ENCODE peak calls at places on chromosome 13, in four cellular contexts. G is effector memory CD4-positive, alpha-beta T cell; W is GM23248; M is cardiac muscle cell. O is an unnamed sample.

GRCh38 chr13:33645591-33646554 is 172.1 kb upstream of the RFC3 start:
- DNase-seq in M (no peak), G (no peak), W (no peak), O (no peak)

GRCh38 chr13:27354379-27354778 is 70.0 kb upstream of the GTF3A start:
- DNase-seq in W (peak; percentile 50), M (no peak), G (no peak), O (no peak)

GRCh38 chr13:24038846-24039330 is 121.6 kb upstream of the SPATA13 start:
- DNase-seq in G (no peak), W (peak; percentile 72), M (no peak), O (no peak)

GRCh38 chr13:53004605-53005004 is 24.0 kb upstream of the OLFM4 start:
- DNase-seq in W (no peak), M (no peak), G (no peak), O (no peak)

GRCh38 chr13:70108276-70108845 is at the start of gene KLHL1:
- DNase-seq in W (no peak), M (no peak), G (no peak), O (no peak)

GRCh38 chr13:73618275-73618865 is 515.8 kb downstream of the KLF12 start:
- DNase-seq in W (no peak), G (no peak), M (no peak), O (no peak)

GRCh38 chr13:32316476-32316875 is 1.2 kb downstream of the BRCA2 start:
- DNase-seq in M (no peak), W (peak; percentile 49), G (no peak), O (no peak)

GRCh38 chr13:60881507-60881906 is 484.5 kb downstream of the TDRD3 start:
- DNase-seq in G (no peak), M (no peak), W (no peak), O (no peak)

GRCh38 chr13:19172007-19172646 is 9.5 kb downstream of the TUBA3C start:
- DNase-seq in M (no peak), G (no peak), W (no peak), O (no peak)
- H3K9me3 ChIP-seq in M (no peaks in the 10 kb centered on the region), G (no peaks in the 10 kb centered on the region), W (no peaks in the 10 kb centered on the region), O (no peaks in the 10 kb centered on the region)

DNA sequence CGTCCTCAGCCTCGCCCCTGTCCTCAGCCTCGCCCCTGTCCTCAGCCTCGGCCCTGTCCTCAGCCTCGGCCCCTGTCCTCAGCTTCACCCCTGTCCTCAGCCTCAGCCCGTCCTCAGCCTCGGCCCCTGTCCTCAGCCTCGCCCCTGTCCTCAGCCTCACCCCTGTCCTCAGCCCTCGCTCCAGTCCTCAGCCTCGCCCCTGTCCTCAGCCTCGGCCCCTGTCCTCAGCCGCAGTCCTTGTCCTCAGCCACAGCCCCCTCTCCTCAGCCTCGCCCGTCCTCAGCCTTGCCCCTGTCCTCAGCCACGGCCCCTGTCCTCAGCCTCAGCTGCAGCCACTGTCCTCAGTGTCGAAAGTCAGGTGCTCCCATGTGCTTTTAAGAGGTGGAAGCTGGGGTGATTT is 10.5 kb downstream of the C13orf46 start:
- DNase-seq in G (no peak), M (no peak), W (no peak), O (no peak)
- H3K9me3 ChIP-seq in G (no peaks in the 10 kb centered on the region), M (no peaks in the 10 kb centered on the region), W (no peaks in the 10 kb centered on the region), O (no peaks in the 10 kb centered on the region)

GRCh38 chr13:108667205-108667604 is 37.8 kb downstream of the MYO16 start:
- DNase-seq in G (no peak), W (no peak), M (no peak), O (no peak)
- H3K9me3 ChIP-seq in G (no peaks in the 10 kb centered on the region), W (no peaks in the 10 kb centered on the region), M (no peaks in the 10 kb centered on the region), O (no peaks in the 10 kb centered on the region)

DNA sequence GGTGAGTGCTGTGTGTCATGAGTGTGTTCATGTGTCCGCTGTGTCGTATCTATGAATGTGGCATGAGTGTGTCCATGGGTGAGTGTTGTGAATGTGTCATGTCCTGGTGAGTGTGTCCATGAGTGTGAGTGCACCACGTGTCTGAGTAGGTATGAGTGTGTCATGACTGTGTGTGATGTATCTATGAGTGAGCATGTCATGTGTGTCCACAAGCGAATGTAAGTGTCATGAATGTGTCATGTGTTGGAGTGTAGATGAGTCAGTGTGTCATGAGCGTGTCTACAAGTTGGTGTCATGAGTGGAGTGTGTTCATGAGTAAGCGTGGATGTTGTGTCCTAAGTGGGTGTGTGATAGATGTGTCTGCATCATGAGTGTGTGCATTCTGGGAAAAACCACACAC is 129.4 kb downstream of the TUBA3C start:
- DNase-seq in G (no peak), M (no peak), W (no peak), O (no peak)
- H3K9me3 ChIP-seq in G (no peaks in the 10 kb centered on the region), M (no peaks in the 10 kb centered on the region), W (no peaks in the 10 kb centered on the region), O (no peaks in the 10 kb centered on the region)

DNA sequence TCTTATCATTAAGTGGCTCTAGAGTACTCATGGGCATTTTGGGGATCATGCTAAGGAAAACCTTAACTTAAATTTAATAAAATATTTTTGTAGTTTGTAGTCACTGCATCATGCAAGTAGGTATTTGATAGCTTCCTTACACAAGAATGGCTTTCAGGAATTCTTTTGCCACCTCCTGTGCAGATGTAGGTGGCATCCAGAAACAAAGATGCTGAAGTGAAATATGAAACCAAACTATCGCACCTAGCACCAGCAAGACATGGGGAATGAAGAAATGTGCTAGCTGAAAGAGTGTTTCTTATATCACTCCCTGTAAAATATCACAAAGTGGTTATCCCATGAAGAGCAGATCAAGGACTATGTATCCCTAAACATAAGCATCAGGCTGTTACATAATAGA is 924.5 kb upstream of the PRR20A start:
- DNase-seq in W (no peak), G (no peak), M (no peak), O (no peak)
- H3K9me3 ChIP-seq in W (no peaks in the 10 kb centered on the region), G (peaks cover 6% of the 10 kb centered on the region), M (no peaks in the 10 kb centered on the region), O (no peaks in the 10 kb centered on the region)

GRCh38 chr13:48066310-48066989 is 28.5 kb downstream of the MED4 start:
- DNase-seq in M (no peak), W (peak; percentile 10), G (no peak), O (no peak)
- H3K9me3 ChIP-seq in M (peaks cover 6% of the 10 kb centered on the region), W (no peaks in the 10 kb centered on the region), G (no peaks in the 10 kb centered on the region), O (peaks cover 2% of the 10 kb centered on the region)

GRCh38 chr13:104198811-104199210 is 1132.6 kb upstream of the SLC10A2 start:
- DNase-seq in W (no peak), M (no peak), G (no peak), O (no peak)

GRCh38 chr13:104196611-104197010 is 1130.4 kb upstream of the SLC10A2 start:
- DNase-seq in M (no peak), W (no peak), G (no peak), O (no peak)
- H3K9me3 ChIP-seq in M (no peaks in the 10 kb centered on the region), W (no peaks in the 10 kb centered on the region), G (no peaks in the 10 kb centered on the region), O (no peaks in the 10 kb centered on the region)

GRCh38 chr13:110965755-110966134 is 50.9 kb upstream of the ANKRD10 start:
- DNase-seq in M (no peak), G (no peak), W (no peak), O (no peak)
- H3K9me3 ChIP-seq in M (peaks cover 2% of the 10 kb centered on the region), G (peaks cover 9% of the 10 kb centered on the region), W (no peaks in the 10 kb centered on the region), O (peaks cover 6% of the 10 kb centered on the region)

GRCh38 chr13:85990397-85990796 is 191.2 kb upstream of the SLITRK6 start:
- DNase-seq in M (no peak), W (no peak), G (no peak), O (no peak)
- H3K9me3 ChIP-seq in M (no peaks in the 10 kb centered on the region), W (no peaks in the 10 kb centered on the region), G (no peaks in the 10 kb centered on the region), O (no peaks in the 10 kb centered on the region)

DNA sequence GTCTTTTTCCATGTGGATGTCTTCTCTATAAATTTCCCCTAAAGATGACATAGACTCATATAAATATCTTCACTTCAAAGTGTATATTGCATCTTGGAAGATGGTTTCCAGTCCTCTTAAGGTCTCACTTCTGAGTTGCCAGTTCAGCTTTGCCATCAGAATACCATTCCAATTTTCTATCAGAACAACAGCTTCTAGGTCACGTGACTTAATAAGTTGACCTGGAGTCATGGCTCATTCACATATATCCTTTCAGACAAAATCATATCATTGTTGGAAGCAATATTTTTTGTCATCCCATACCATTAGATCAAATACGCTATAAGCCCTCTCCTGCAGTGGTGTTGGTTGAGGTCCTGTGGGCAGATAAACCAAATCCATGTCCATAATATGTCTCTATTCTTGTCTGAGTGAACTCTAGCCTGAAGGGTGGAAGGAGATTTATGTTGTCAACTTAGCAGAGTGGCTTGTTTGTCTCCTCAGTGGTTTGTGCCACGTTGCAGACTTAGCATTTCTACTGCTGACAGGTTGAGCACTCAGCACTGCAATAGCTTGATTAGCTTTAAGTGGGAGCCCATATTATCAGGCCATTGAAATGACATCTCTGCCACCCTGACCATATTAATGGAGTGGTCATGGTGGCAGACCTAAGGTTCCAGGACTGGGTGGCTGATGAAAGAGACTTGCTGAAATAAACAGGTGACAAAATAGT is 123.6 kb upstream of the PCDH17 start:
- DNase-seq in M (peak; percentile 40), W (no peak), G (no peak), O (no peak)
- H3K9me3 ChIP-seq in M (no peaks in the 10 kb centered on the region), W (no peaks in the 10 kb centered on the region), G (no peaks in the 10 kb centered on the region), O (no peaks in the 10 kb centered on the region)

O was measured in T-helper 17 cell.